ENCODE peak calls at places on chromosomes 6 and 20, in four cellular contexts. A is DMS153; V is IMR-90; B is activated naive CD4-positive, alpha-beta T cell treated with anti-CD3 and anti-CD28 coated beads, Interleukin-2, amount 10 ng/mL, durations not matched to agents 7 days and 5 days. P is an unnamed sample.

GRCh38 chr20:51221791-51222408 is 199.0 kb upstream of the KCNG1 start:
- DNase-seq in A (no peak), V (peak), B (no peak), P (no peak)

GRCh38 chr20:51184289-51184688 is 161.4 kb upstream of the KCNG1 start:
- DNase-seq in A (no peak), V (peak), B (no peak), P (no peak)

GRCh38 chr6:16949696-16950095 is 152.2 kb upstream of the STMND1 start:
- DNase-seq in A (no peak), V (no peak), B (no peak), P (no peak)

GRCh38 chr6:33585403-33586107 is 5.5 kb upstream of the BAK1 start:
- DNase-seq in A (peak), V (peak), B (peak), P (peak)

GRCh38 chr20:20368414-20369352 is 779 bp downstream of the INSM1 start:
- DNase-seq in A (no peak), V (no peak), B (peak), P (no peak)

GRCh38 chr20:8790442-8791074 is 278.3 kb upstream of the PLCB4 start:
- DNase-seq in A (peak), V (peak), B (peak), P (peak)

GRCh38 chr20:39880890-39881289 is 808.1 kb downstream of the MAFB start:
- DNase-seq in A (peak), V (no peak), B (no peak), P (peak)

GRCh38 chr6:116229287-116229913 is 24.5 kb downstream of the TSPYL4 start:
- DNase-seq in A (no peak), V (peak), B (peak), P (no peak)

GRCh38 chr20:58651548-58651822 is 402 bp downstream of the STX16 start:
- DNase-seq in A (peak), V (peak), B (no peak), P (no peak)

GRCh38 chr6:52697903-52698302 is 27.0 kb downstream of the TMEM14A start:
- DNase-seq in A (no peak), V (no peak), B (no peak), P (no peak)

GRCh38 chr20:5570031-5570430 is 180.2 kb upstream of the SHLD1 start:
- DNase-seq in A (no peak), V (no peak), B (no peak), P (no peak)

GRCh38 chr20:13567663-13568062 is 71.1 kb downstream of the TASP1 start:
- DNase-seq in A (no peak), V (no peak), B (no peak), P (no peak)

GRCh38 chr6:170183521-170183920 is 107.4 kb downstream of the DLL1 start:
- DNase-seq in A (no peak), V (no peak), B (no peak), P (no peak)

GRCh38 chr6:131382646-131383045 is 190.4 kb upstream of the ARG1 start:
- DNase-seq in A (no peak), V (no peak), B (no peak), P (peak)

GRCh38 chr20:52275243-52275817 is 83.8 kb upstream of the ZFP64 start:
- DNase-seq in A (no peak), V (no peak), B (no peak), P (no peak)

GRCh38 chr6:130632288-130632687 is 194.9 kb upstream of the SMLR1 start:
- DNase-seq in A (peak), V (no peak), B (no peak), P (peak)

GRCh38 chr6:87151786-87152527 is 3.4 kb upstream of the ZNF292 start:
- DNase-seq in A (peak), V (peak), B (peak), P (peak)

GRCh38 chr6:165049362-165049761 is 260.0 kb downstream of the C6orf118 start:
- DNase-seq in A (peak), V (no peak), B (peak), P (peak)

GRCh38 chr20:3307078-3307477 is 68.1 kb upstream of the SLC4A11 start:
- DNase-seq in A (no peak), V (no peak), B (no peak), P (no peak)

GRCh38 chr20:3686867-3687321 is 5.1 kb upstream of the ADAM33 start:
- DNase-seq in A (no peak), V (peak), B (no peak), P (no peak)

GRCh38 chr6:146957443-146957842 is 246.8 kb upstream of the STXBP5 start:
- DNase-seq in A (no peak), V (no peak), B (no peak), P (no peak)

GRCh38 chr6:81933648-81934047 is 181.2 kb upstream of the TENT5A start:
- DNase-seq in A (no peak), V (peak), B (no peak), P (no peak)

GRCh38 chr6:120198033-120198432 is 848.5 kb upstream of the MAN1A1 start:
- DNase-seq in A (no peak), V (no peak), B (no peak), P (no peak)

GRCh38 chr6:121680058-121680457 is 244.6 kb downstream of the GJA1 start:
- DNase-seq in A (no peak), V (no peak), B (no peak), P (no peak)

GRCh38 chr6:118785601-118786000 is 108.4 kb upstream of the ASF1A start:
- DNase-seq in A (no peak), V (no peak), B (no peak), P (no peak)

GRCh38 chr20:20138301-20139064 is 86.2 kb downstream of the CFAP61 start:
- DNase-seq in A (no peak), V (no peak), B (no peak), P (no peak)

GRCh38 chr20:33291830-33292355 is 8.9 kb downstream of the BPIFB1 start:
- DNase-seq in A (peak), V (no peak), B (peak), P (peak)

GRCh38 chr20:1893721-1894470 is 1.3 kb upstream of the SIRPA start:
- DNase-seq in A (no peak), V (no peak), B (no peak), P (no peak)

GRCh38 chr20:1022871-1023270 is 20.8 kb upstream of the RSPO4 start:
- DNase-seq in A (no peak), V (no peak), B (no peak), P (no peak)

GRCh38 chr6:17863971-17864754 is 123.3 kb downstream of the KIF13A start:
- DNase-seq in A (no peak), V (peak), B (no peak), P (no peak)

GRCh38 chr6:111068116-111068897 is 19.0 kb upstream of the SLC16A10 start:
- DNase-seq in A (no peak), V (no peak), B (no peak), P (no peak)